ENCODE peak calls at places on chromosomes 5 and 9, in eight cellular contexts. R is Peyer's patch, D is SJSA1, X is cardiac muscle cell, Q is mesendoderm, G is adrenal gland, J is HepG2, F is right lobe of liver. N is an unnamed sample.

GRCh38 chr9:26158631-26159150 is 480.4 kb upstream of the TUSC1 start:
- DNase-seq in F (no peak), D (no peak), R (no peak), X (no peak), Q (no peak), G (no peak), J (no peak), N (no peak)

GRCh38 chr9:109158656-109159055 is 8.4 kb downstream of the FRRS1L start:
- DNase-seq in G (no peak), J (no peak), D (no peak), R (no peak), X (no peak), Q (no peak), F (no peak), N (no peak)

GRCh38 chr5:55456216-55456895 is 78.4 kb downstream of the PLPP1 start:
- DNase-seq in R (no peak), J (no peak), Q (no peak), F (no peak), X (peak; percentile 25), G (no peak), D (peak; percentile 31), N (no peak)

GRCh38 chr5:69372394-69372793 is 2.8 kb downstream of the RAD17 start:
- DNase-seq in R (no peak), X (no peak), Q (no peak), G (no peak), D (no peak), J (no peak), F (no peak), N (no peak)

GRCh38 chr9:93116049-93116961 is 17.7 kb downstream of the NINJ1 start:
- DNase-seq in J (peak; percentile 84), X (peak; percentile 84), G (peak; percentile 97), R (peak; percentile 56), Q (no peak), D (no peak), F (peak; percentile 89), N (no peak)

GRCh38 chr9:5511476-5511875 is 1.1 kb downstream of the PDCD1LG2 start:
- DNase-seq in D (no peak), J (no peak), G (no peak), X (no peak), R (no peak), Q (no peak), F (no peak), N (no peak)

GRCh38 chr5:135993894-135994514 is 34.8 kb upstream of the TGFBI start:
- DNase-seq in G (no peak), R (no peak), F (no peak), D (peak; percentile 94), Q (no peak), X (peak; percentile 72), J (peak; percentile 39), N (no peak)

GRCh38 chr5:943874-944620 is 51.4 kb downstream of the TRIP13 start:
- DNase-seq in G (peak; percentile 25), F (no peak), R (peak; percentile 37), Q (peak; percentile 37), J (no peak), X (peak; percentile 34), D (no peak), N (no peak)

GRCh38 chr5:114305402-114306207 is 56.3 kb upstream of the KCNN2 start:
- DNase-seq in D (peak; percentile 70), Q (peak; percentile 55), F (no peak), R (no peak), X (peak; percentile 34), G (no peak), J (peak; percentile 1), N (no peak)

GRCh38 chr5:157188270-157188669 is 7.6 kb downstream of the ITK start:
- DNase-seq in J (no peak), Q (no peak), D (no peak), F (no peak), X (no peak), R (no peak), G (no peak), N (no peak)

GRCh38 chr9:18437315-18438200 is 36.4 kb upstream of the ADAMTSL1 start:
- DNase-seq in X (peak; percentile 59), F (peak; percentile 77), R (peak; percentile 52), J (peak; percentile 9), G (peak; percentile 83), D (peak; percentile 21), Q (peak; percentile 77), N (no peak)

GRCh38 chr5:169914766-169915165 is 65.5 kb downstream of the INSYN2B start:
- DNase-seq in F (no peak), J (no peak), R (no peak), G (peak; percentile 62), X (peak; percentile 84), D (no peak), Q (peak; percentile 38), N (no peak)

GRCh38 chr9:3804148-3804547 is 278.3 kb upstream of the RFX3 start:
- DNase-seq in G (no peak), J (no peak), X (peak; percentile 26), R (no peak), F (no peak), D (no peak), Q (no peak), N (no peak)

GRCh38 chr5:35860686-35861085 is 4.0 kb downstream of the IL7R start:
- DNase-seq in D (no peak), X (no peak), Q (no peak), R (no peak), J (no peak), G (no peak), F (no peak), N (no peak)

GRCh38 chr5:122180863-122181519 is 51.6 kb downstream of the ZNF474 start:
- DNase-seq in Q (peak; percentile 49), R (no peak), X (peak; percentile 71), F (no peak), D (peak; percentile 79), J (no peak), G (no peak), N (no peak)

GRCh38 chr9:109156705-109157104 is 10.3 kb downstream of the FRRS1L start:
- DNase-seq in F (no peak), D (no peak), X (no peak), R (no peak), G (no peak), J (no peak), Q (no peak), N (no peak)

GRCh38 chr9:130285271-130285670 is 19.7 kb downstream of the HMCN2 start:
- DNase-seq in J (no peak), Q (no peak), F (peak; percentile 29), X (no peak), D (no peak), G (no peak), R (no peak), N (no peak)

GRCh38 chr9:69165581-69165980 is 8.5 kb upstream of the TJP2 start:
- DNase-seq in X (no peak), F (no peak), D (no peak), Q (no peak), J (no peak), R (no peak), G (no peak), N (no peak)

GRCh38 chr9:131402738-131403492 is 9.0 kb downstream of the PRRC2B start:
- DNase-seq in D (peak; percentile 61), J (peak; percentile 93), R (peak; percentile 73), Q (no peak), G (peak; percentile 97), F (peak; percentile 89), X (peak; percentile 94), N (no peak)

GRCh38 chr5:57277085-57277484 is 103.2 kb downstream of the GPBP1 start:
- DNase-seq in G (no peak), Q (peak; percentile 7), F (no peak), X (peak; percentile 57), R (no peak), J (no peak), D (peak; percentile 9), N (no peak)

GRCh38 chr5:180739958-180740357 is at the start of gene OR2Y1:
- DNase-seq in Q (no peak), J (no peak), X (no peak), G (no peak), F (no peak), D (no peak), R (no peak), N (no peak)

DNA sequence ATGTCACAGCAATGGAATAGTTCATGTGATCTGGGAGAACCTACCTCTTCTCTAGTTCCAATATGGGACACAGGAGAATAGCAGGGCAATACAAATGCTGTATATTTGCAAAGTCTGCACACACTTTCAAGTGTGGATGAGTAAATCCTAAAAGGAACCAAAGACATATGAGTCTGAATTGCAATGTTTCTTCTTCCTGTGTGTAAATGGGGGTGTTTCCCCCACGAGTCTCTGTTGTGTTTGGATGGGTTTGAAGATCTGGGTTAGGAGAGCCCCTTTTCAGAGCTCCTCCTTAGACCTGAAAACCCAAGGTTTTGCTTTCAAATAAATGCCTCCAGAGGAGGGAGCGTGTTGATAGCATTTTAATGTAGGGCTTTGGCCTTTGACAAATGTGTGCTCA is 26.9 kb downstream of the SLC46A2 start:
- DNase-seq in Q (no peak), J (no peak), X (no peak), R (no peak), G (no peak), F (no peak), D (no peak), N (no peak)
- H3K4me1 ChIP-seq in Q (no peaks in the 10 kb centered on the region), J (peaks cover 27% of the 10 kb centered on the region), X (peaks cover 13% of the 10 kb centered on the region), R (no peaks in the 10 kb centered on the region), G (no peaks in the 10 kb centered on the region), F (no peaks in the 10 kb centered on the region), D (no peaks in the 10 kb centered on the region), N (no peaks in the 10 kb centered on the region)

DNA sequence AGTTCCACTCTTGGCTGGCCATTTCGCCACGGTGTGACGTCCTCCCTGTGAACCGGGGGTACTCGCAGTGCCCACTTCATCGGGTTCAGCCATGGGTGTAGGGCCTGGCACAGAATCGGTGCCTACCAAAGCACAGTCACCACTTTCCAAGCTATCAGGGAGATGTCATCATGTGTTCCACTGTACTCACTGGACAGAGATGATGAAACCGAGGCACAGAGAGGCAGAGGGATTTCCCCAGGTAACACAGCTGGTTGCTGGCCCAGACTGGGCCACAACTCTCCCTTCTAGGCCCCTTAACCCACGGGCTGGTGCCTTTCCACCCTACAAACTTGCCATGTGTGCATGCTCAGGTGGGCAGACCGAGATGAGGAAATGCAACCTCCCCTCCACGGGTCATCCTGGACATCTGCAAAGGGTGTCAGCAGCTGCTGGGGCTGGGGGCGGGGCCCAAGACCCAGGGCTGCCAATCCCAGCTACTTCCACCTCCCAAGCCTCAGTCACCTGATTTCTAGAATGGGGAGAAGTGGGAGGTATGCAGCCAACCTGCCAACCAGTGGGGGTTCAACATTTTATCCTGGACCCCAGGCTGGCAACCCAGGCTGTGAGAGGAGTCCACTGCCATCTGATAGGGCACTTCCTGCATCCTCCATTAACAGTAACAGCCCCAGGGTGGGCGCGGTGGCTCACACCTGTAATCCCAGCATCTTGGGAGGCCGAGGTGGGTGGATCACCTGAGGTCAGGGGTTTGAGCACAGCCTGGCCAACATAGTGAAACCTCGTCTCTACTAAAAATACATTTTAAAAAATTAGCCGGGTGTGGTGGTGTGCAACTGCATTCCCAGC is 893 bp upstream of the SH2D3C start:
- DNase-seq in X (peak; percentile 70), Q (no peak), J (no peak), R (no peak), D (no peak), F (no peak), G (no peak), N (no peak)
- H3K4me3 ChIP-seq in X (no peak overlapping the region), Q (no peak overlapping the region), J (no peak overlapping the region), R (peak overlapping the region; percentile 47), D (no peak overlapping the region), F (no peak overlapping the region), G (no peak overlapping the region), N (peak overlapping the region; percentile 97)

GRCh38 chr9:8842402-8843193 is 1043.0 kb upstream of the DMAC1 start:
- DNase-seq in X (no peak), G (no peak), F (no peak), R (no peak), J (no peak), Q (no peak), D (no peak), N (no peak)
- H3K27ac ChIP-seq in X (peak overlapping the region; percentile 20), G (no peak overlapping the region), F (no peak overlapping the region), R (no peak overlapping the region), J (no peak overlapping the region), Q (no peak overlapping the region), D (no peak overlapping the region), N (no peak overlapping the region)

GRCh38 chr9:126617740-126618133 is 4.0 kb downstream of the LMX1B start:
- DNase-seq in R (peak; percentile 15), D (no peak), Q (no peak), G (no peak), F (no peak), X (no peak), J (no peak), N (no peak)
- H3K4me1 ChIP-seq in R (peaks cover 15% of the 10 kb centered on the region), D (no peaks in the 10 kb centered on the region), Q (peaks cover 15% of the 10 kb centered on the region), G (no peaks in the 10 kb centered on the region), F (no peaks in the 10 kb centered on the region), X (no peaks in the 10 kb centered on the region), J (peaks cover 19% of the 10 kb centered on the region), N (no peaks in the 10 kb centered on the region)

N was measured in naive thymus-derived CD4-positive, alpha-beta T cell.